ENCODE peak calls at places on chromosomes 13 and 19, in six cellular contexts. O is AG08396; G is NCI-H1105; N is stimulated activated naive CD4-positive, alpha-beta T cell; V is stimulated activated CD4-positive, alpha-beta T cell treated with anti-CD3 and anti-CD28 coated beads, Interleukin-15, amount 100 ng/mL, for 24 hours; P is occipital lobe. B is an unnamed sample.

GRCh38 chr13:74251778-74252519 is 117.7 kb upstream of the KLF12 start:
- DNase-seq in O (no peak), P (no peak), G (peak; percentile 1), V (no peak), N (no peak), B (no peak)

GRCh38 chr19:46068345-46069258 is 27.8 kb upstream of the IGFL4 start:
- DNase-seq in N (no peak), V (no peak), P (no peak), G (no peak), O (peak; percentile 50), B (no peak)

GRCh38 chr19:18415177-18415867 is 3.9 kb upstream of the SSBP4 start:
- DNase-seq in N (no peak), G (peak; percentile 44), V (peak; percentile 36), O (peak; percentile 65), P (peak; percentile 71), B (no peak)

GRCh38 chr19:1474765-1475351 is 4.2 kb downstream of the C19orf25 start:
- DNase-seq in N (no peak), V (no peak), P (no peak), G (no peak), O (no peak), B (no peak)

GRCh38 chr13:70736622-70737317 is 628.5 kb upstream of the KLHL1 start:
- DNase-seq in P (no peak), N (no peak), G (no peak), O (no peak), V (no peak), B (no peak)

GRCh38 chr19:49514151-49514550 is 1.7 kb downstream of the FCGRT start:
- DNase-seq in O (no peak), N (no peak), G (no peak), V (no peak), P (no peak), B (no peak)

GRCh38 chr19:50659318-50660082 is 10.3 kb downstream of the C19orf81 start:
- DNase-seq in P (no peak), N (no peak), G (no peak), V (no peak), O (no peak), B (no peak)

GRCh38 chr19:54302252-54302651 is 10.7 kb downstream of the LILRA5 start:
- DNase-seq in G (no peak), V (no peak), P (no peak), O (no peak), N (no peak), B (no peak)

GRCh38 chr13:44576396-44577235 is 486 bp upstream of the TSC22D1 start:
- DNase-seq in V (peak; percentile 51), P (peak; percentile 35), G (no peak), O (peak; percentile 47), N (no peak), B (no peak)

GRCh38 chr19:947707-948533 is 22.1 kb downstream of the ARID3A start:
- DNase-seq in P (no peak), V (no peak), G (no peak), N (no peak), O (no peak), B (no peak)

GRCh38 chr13:26075498-26075897 is 23.7 kb upstream of the SHISA2 start:
- DNase-seq in N (no peak), V (no peak), O (no peak), P (no peak), G (no peak), B (no peak)

GRCh38 chr19:3304871-3305423 is 61.4 kb upstream of the NFIC start:
- DNase-seq in O (peak; percentile 80), G (peak; percentile 40), P (peak; percentile 57), N (peak; percentile 52), V (peak; percentile 84), B (peak; percentile 53)

GRCh38 chr19:1027953-1028902 is 1.8 kb downstream of the CNN2 start:
- DNase-seq in P (no peak), O (peak; percentile 95), N (peak; percentile 67), V (peak; percentile 71), G (no peak), B (no peak)

GRCh38 chr13:44199627-44200207 is 173.9 kb upstream of the SERP2 start:
- DNase-seq in O (no peak), P (no peak), N (no peak), V (no peak), G (no peak), B (peak; percentile 10)

GRCh38 chr19:10960314-10961072 is at the start of gene SMARCA4:
- DNase-seq in G (peak; percentile 98), P (peak; percentile 92), O (peak; percentile 100), V (peak; percentile 98), N (peak; percentile 96), B (peak; percentile 91)

GRCh38 chr19:16394681-16395375 is 70.2 kb downstream of the KLF2 start:
- DNase-seq in P (no peak), O (no peak), N (no peak), G (no peak), V (no peak), B (no peak)

GRCh38 chr19:57056972-57057371 is 62.8 kb upstream of the USP29 start:
- DNase-seq in P (no peak), N (no peak), G (no peak), V (no peak), O (peak; percentile 19), B (no peak)

GRCh38 chr13:59538512-59538911 is 625.2 kb downstream of the DIAPH3 start:
- DNase-seq in O (no peak), G (no peak), P (no peak), N (no peak), V (no peak), B (no peak)